ENCODE peak calls at places on chromosomes 2 and 18, in five cellular contexts. One of them, this sample, is unnamed.

GRCh38 chr2:195094330-195094729 is 562.7 kb upstream of the SLC39A10 start:
- DNase-seq in cardiac muscle cell: no peak
- DNase-seq in hepatocyte: no peak
- DNase-seq in GM13976: no peak
- DNase-seq in K562: no peak
- DNase-seq in this sample: no peak

GRCh38 chr2:109230980-109231420 is 102.0 kb downstream of the SH3RF3 start:
- DNase-seq in K562: no peak
- DNase-seq in GM13976: no peak
- DNase-seq in cardiac muscle cell: no peak
- DNase-seq in hepatocyte: no peak
- DNase-seq in this sample: peak

GRCh38 chr2:140600116-140600515 is 1530.7 kb downstream of the LRP1B start:
- DNase-seq in cardiac muscle cell: peak
- DNase-seq in GM13976: no peak
- DNase-seq in hepatocyte: no peak
- DNase-seq in K562: no peak
- DNase-seq in this sample: no peak

GRCh38 chr2:145685323-145686050 is 1165.6 kb upstream of the ZEB2 start:
- DNase-seq in K562: no peak
- DNase-seq in cardiac muscle cell: peak
- DNase-seq in GM13976: no peak
- DNase-seq in hepatocyte: no peak
- DNase-seq in this sample: no peak

GRCh38 chr2:47172922-47173695 is 18.0 kb upstream of the STPG4 start:
- DNase-seq in hepatocyte: no peak
- DNase-seq in GM13976: no peak
- DNase-seq in cardiac muscle cell: no peak
- DNase-seq in K562: no peak
- DNase-seq in this sample: no peak

GRCh38 chr2:96946625-96947024 is 39.8 kb downstream of the FAM178B start:
- DNase-seq in hepatocyte: no peak
- DNase-seq in cardiac muscle cell: no peak
- DNase-seq in GM13976: no peak
- DNase-seq in K562: no peak
- DNase-seq in this sample: no peak

GRCh38 chr18:64699116-64699515 is 550.2 kb upstream of the LINC00305 start:
- DNase-seq in GM13976: no peak
- DNase-seq in hepatocyte: no peak
- DNase-seq in K562: no peak
- DNase-seq in cardiac muscle cell: no peak
- DNase-seq in this sample: no peak

GRCh38 chr2:63408530-63408929 is 179.7 kb downstream of the WDPCP start:
- DNase-seq in cardiac muscle cell: no peak
- DNase-seq in hepatocyte: no peak
- DNase-seq in GM13976: no peak
- DNase-seq in K562: no peak
- DNase-seq in this sample: no peak

GRCh38 chr2:106336740-106337139 is 131.5 kb downstream of the RGPD3 start:
- DNase-seq in cardiac muscle cell: no peak
- DNase-seq in GM13976: no peak
- DNase-seq in K562: no peak
- DNase-seq in hepatocyte: no peak
- DNase-seq in this sample: no peak

GRCh38 chr2:128408349-128409305 is 90.0 kb upstream of the HS6ST1 start:
- DNase-seq in GM13976: no peak
- DNase-seq in K562: no peak
- DNase-seq in cardiac muscle cell: peak
- DNase-seq in hepatocyte: no peak
- DNase-seq in this sample: no peak

GRCh38 chr2:27723372-27724144 is 48.0 kb upstream of the MRPL33 start:
- DNase-seq in K562: peak
- DNase-seq in cardiac muscle cell: peak
- DNase-seq in GM13976: peak
- DNase-seq in hepatocyte: peak
- DNase-seq in this sample: peak

GRCh38 chr2:393711-394696 is 106.1 kb upstream of the ALKAL2 start:
- DNase-seq in cardiac muscle cell: no peak
- DNase-seq in GM13976: no peak
- DNase-seq in hepatocyte: peak
- DNase-seq in K562: no peak
- DNase-seq in this sample: peak

GRCh38 chr2:187614756-187615155 is 60.5 kb upstream of the TFPI start:
- DNase-seq in hepatocyte: no peak
- DNase-seq in GM13976: no peak
- DNase-seq in cardiac muscle cell: peak
- DNase-seq in K562: no peak
- DNase-seq in this sample: no peak

GRCh38 chr2:201643216-201643651 is at the start of gene TMEM237:
- DNase-seq in cardiac muscle cell: peak
- DNase-seq in K562: peak
- DNase-seq in GM13976: peak
- DNase-seq in hepatocyte: peak
- DNase-seq in this sample: peak

GRCh38 chr2:75079575-75079974 is 119.7 kb downstream of the TACR1 start:
- DNase-seq in cardiac muscle cell: peak
- DNase-seq in GM13976: no peak
- DNase-seq in K562: no peak
- DNase-seq in hepatocyte: no peak
- DNase-seq in this sample: no peak

GRCh38 chr2:64672708-64673107 is 19.0 kb upstream of the SERTAD2 start:
- DNase-seq in GM13976: no peak
- DNase-seq in hepatocyte: no peak
- DNase-seq in cardiac muscle cell: no peak
- DNase-seq in K562: no peak
- DNase-seq in this sample: no peak

GRCh38 chr2:100615471-100615870 is 52.7 kb downstream of the PDCL3 start:
- DNase-seq in GM13976: no peak
- DNase-seq in hepatocyte: no peak
- DNase-seq in cardiac muscle cell: no peak
- DNase-seq in K562: no peak
- DNase-seq in this sample: no peak

GRCh38 chr2:175567435-175568061 is 386.0 kb upstream of the ATP5MC3 start:
- DNase-seq in K562: no peak
- DNase-seq in cardiac muscle cell: no peak
- DNase-seq in GM13976: no peak
- DNase-seq in hepatocyte: no peak
- DNase-seq in this sample: no peak

GRCh38 chr2:65666156-65666725 is 233.8 kb upstream of the SPRED2 start:
- DNase-seq in cardiac muscle cell: peak
- DNase-seq in GM13976: peak
- DNase-seq in K562: no peak
- DNase-seq in hepatocyte: peak
- DNase-seq in this sample: peak

DNA sequence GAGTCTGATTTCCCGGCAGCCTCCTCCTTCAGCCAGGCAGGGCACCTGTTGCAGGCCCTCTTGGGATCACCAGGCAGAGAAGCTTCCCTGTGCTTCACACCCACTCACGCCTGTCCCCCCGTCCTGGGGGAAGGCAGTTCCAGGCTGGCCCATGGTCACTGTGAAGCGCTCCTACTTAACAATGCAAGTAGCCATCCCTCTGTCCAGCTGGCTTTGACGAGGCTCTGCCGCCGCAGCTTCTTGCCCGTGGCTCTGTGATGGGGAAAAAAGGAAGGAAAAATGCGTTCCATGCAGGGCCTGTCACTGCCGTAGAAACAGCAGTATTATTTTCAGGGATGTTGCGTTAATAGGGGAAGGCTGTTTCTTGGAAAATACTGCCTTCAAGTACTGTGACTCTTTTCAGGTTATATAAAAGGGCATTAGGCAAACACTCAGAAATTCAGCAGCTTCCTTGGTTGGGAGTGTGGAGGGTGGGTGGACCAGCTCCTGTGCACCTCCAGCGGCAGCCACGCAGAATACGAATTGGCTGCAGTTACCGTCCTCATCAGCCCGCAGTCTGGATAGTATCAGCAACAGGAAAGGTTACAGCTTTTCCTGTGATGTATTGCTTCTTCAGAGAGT is 232.3 kb downstream of the KLHL29 start:
- DNase-seq in GM13976: no peak
- DNase-seq in cardiac muscle cell: peak
- DNase-seq in K562: no peak
- DNase-seq in hepatocyte: peak
- DNase-seq in this sample: no peak
- TF ChIP-seq CTCF in GM13976: no peak
- TF ChIP-seq CTCF in cardiac muscle cell: peak
- TF ChIP-seq CTCF in K562: peak
- TF ChIP-seq CTCF in hepatocyte: peak
- TF ChIP-seq CTCF in this sample: no peak

GRCh38 chr2:167294031-167294774 is 405.9 kb downstream of the XIRP2 start:
- DNase-seq in cardiac muscle cell: peak
- DNase-seq in K562: no peak
- DNase-seq in hepatocyte: peak
- DNase-seq in GM13976: peak
- DNase-seq in this sample: peak

GRCh38 chr2:167292430-167293171 is 404.3 kb downstream of the XIRP2 start:
- DNase-seq in cardiac muscle cell: peak
- DNase-seq in hepatocyte: peak
- DNase-seq in GM13976: peak
- DNase-seq in K562: peak
- DNase-seq in this sample: peak

GRCh38 chr2:167289651-167290410 is 401.6 kb downstream of the XIRP2 start:
- DNase-seq in K562: no peak
- DNase-seq in GM13976: no peak
- DNase-seq in cardiac muscle cell: no peak
- DNase-seq in hepatocyte: no peak
- DNase-seq in this sample: no peak

GRCh38 chr2:167294775-167295140 is 406.5 kb downstream of the XIRP2 start:
- DNase-seq in K562: no peak
- DNase-seq in cardiac muscle cell: peak
- DNase-seq in GM13976: no peak
- DNase-seq in hepatocyte: no peak
- DNase-seq in this sample: no peak

GRCh38 chr2:167293172-167293781 is 405.0 kb downstream of the XIRP2 start:
- DNase-seq in K562: no peak
- DNase-seq in hepatocyte: peak
- DNase-seq in GM13976: peak
- DNase-seq in cardiac muscle cell: peak
- DNase-seq in this sample: peak
- TF ChIP-seq CTCF in K562: no peak
- TF ChIP-seq CTCF in hepatocyte: no peak
- TF ChIP-seq CTCF in GM13976: no peak
- TF ChIP-seq CTCF in cardiac muscle cell: no peak
- TF ChIP-seq CTCF in this sample: no peak

DNA sequence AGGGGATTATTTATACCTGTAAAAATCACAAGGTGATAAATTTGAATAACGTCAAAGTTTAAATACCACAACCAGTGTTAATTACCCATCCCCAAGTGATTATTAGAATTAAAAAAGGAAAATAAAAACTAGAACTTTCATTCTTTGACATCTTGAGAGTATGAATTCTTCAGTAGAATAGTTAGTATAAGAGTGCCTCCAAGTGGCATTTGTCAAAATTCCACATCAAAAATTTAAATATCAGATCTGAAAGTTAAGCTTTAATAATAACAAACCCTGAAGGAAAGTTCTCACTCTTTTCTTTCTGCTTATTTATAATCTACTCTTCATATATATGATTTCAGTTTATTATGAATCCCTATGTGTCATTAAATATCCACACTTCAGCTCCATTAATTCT is 273.7 kb upstream of the KYNU start:
- DNase-seq in cardiac muscle cell: no peak
- DNase-seq in hepatocyte: no peak
- DNase-seq in GM13976: no peak
- DNase-seq in K562: no peak
- DNase-seq in this sample: no peak
- TF ChIP-seq CTCF in cardiac muscle cell: no peak
- TF ChIP-seq CTCF in hepatocyte: peak
- TF ChIP-seq CTCF in GM13976: no peak
- TF ChIP-seq CTCF in K562: no peak
- TF ChIP-seq CTCF in this sample: no peak

GRCh38 chr2:222862068-222862914 is 1.5 kb downstream of the ACSL3 start:
- DNase-seq in GM13976: no peak
- DNase-seq in hepatocyte: peak
- DNase-seq in K562: no peak
- DNase-seq in cardiac muscle cell: peak
- DNase-seq in this sample: no peak
- TF ChIP-seq CTCF in GM13976: no peak
- TF ChIP-seq CTCF in hepatocyte: peak
- TF ChIP-seq CTCF in K562: peak
- TF ChIP-seq CTCF in cardiac muscle cell: peak
- TF ChIP-seq CTCF in this sample: no peak

DNA sequence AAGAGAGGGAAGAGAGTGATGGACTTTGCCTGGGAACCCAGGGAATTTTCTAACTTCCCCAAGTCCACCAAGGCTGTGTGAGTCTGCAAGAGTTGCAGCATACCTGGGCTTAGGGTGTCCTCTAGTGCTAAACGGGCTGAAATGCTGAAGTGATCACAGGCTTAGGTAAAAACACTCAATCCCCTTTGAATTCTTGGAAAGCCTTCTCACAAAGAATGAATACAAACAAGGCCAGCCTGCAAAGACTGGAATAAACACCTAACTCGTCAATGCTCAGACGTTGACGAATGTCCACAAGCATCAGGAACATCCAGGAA is 30.0 kb upstream of the BMP10 start:
- DNase-seq in GM13976: no peak
- DNase-seq in K562: no peak
- DNase-seq in cardiac muscle cell: peak
- DNase-seq in hepatocyte: no peak
- DNase-seq in this sample: no peak
- TF ChIP-seq CTCF in GM13976: no peak
- TF ChIP-seq CTCF in K562: peak
- TF ChIP-seq CTCF in cardiac muscle cell: peak
- TF ChIP-seq CTCF in hepatocyte: no peak
- TF ChIP-seq CTCF in this sample: no peak